ENCODE peak calls at places on chromosomes 11 and 22, in five cellular contexts. N, X, M, P and W are unnamed samples. For H3K4me1, the result is how much of the 10 kb centered on the place peaks cover.

GRCh38 chr11:71418643-71419042 is 29.6 kb downstream of the DHCR7 start:
- DNase-seq in N (no peak), M (no peak), P (no peak), X (no peak), W (no peak)

GRCh38 chr11:33633251-33634003 is 67.2 kb downstream of the C11orf91 start:
- DNase-seq in P (no peak), X (no peak), M (no peak), N (peak), W (no peak)

GRCh38 chr22:23789121-23789520 is 2.4 kb downstream of the SMARCB1 start:
- DNase-seq in M (no peak), P (no peak), X (no peak), N (no peak), W (no peak)

GRCh38 chr22:50726643-50727340 is 11.2 kb upstream of the ACR start:
- DNase-seq in M (no peak), X (no peak), N (no peak), P (no peak), W (no peak)

GRCh38 chr11:66068923-66069714 is 953 bp upstream of the PACS1 start:
- DNase-seq in M (no peak), X (peak), N (peak), P (peak), W (peak)

GRCh38 chr22:27801616-27802388 is at the start of gene MN1:
- DNase-seq in X (peak), M (peak), P (peak), N (no peak), W (peak)

GRCh38 chr11:121104223-121104831 is 3.3 kb downstream of the TECTA start:
- DNase-seq in X (peak), P (no peak), M (peak), N (no peak), W (no peak)

GRCh38 chr11:33256808-33257159 is 397 bp upstream of the HIPK3 start:
- DNase-seq in X (no peak), M (no peak), N (no peak), P (no peak), W (no peak)

GRCh38 chr11:131253885-131254204 is 116.6 kb upstream of the NTM start:
- DNase-seq in P (peak), N (no peak), X (no peak), M (no peak), W (no peak)

GRCh38 chr22:23888615-23889401 is 5.4 kb upstream of the MIF start:
- DNase-seq in X (no peak), N (no peak), M (no peak), P (peak), W (no peak)

GRCh38 chr11:20250644-20251247 is 90.5 kb upstream of the DBX1 start:
- DNase-seq in P (no peak), X (no peak), M (no peak), N (no peak), W (peak)

GRCh38 chr22:35140879-35141745 is 75.2 kb downstream of the ISX start:
- DNase-seq in X (no peak), N (no peak), M (no peak), P (peak), W (no peak)

GRCh38 chr11:107581147-107581546 is 9.8 kb upstream of the ELMOD1 start:
- DNase-seq in X (no peak), P (no peak), M (no peak), N (no peak), W (no peak)

GRCh38 chr11:13242564-13242963 is 35.0 kb upstream of the BMAL1 start:
- DNase-seq in X (no peak), P (no peak), M (no peak), N (no peak), W (no peak)

GRCh38 chr22:41697126-41697775 is 2.1 kb upstream of the MEI1 start:
- DNase-seq in X (peak), M (peak), N (peak), P (peak), W (peak)

GRCh38 chr11:107044503-107044902 is 26.2 kb upstream of the GUCY1A2 start:
- DNase-seq in P (no peak), M (no peak), N (peak), X (no peak), W (no peak)

GRCh38 chr11:72637198-72637597 is 37.0 kb downstream of the PDE2A start:
- DNase-seq in N (no peak), P (no peak), X (no peak), M (no peak), W (no peak)

GRCh38 chr22:29040385-29041275 is 21.0 kb downstream of the C22orf31 start:
- DNase-seq in M (peak), P (peak), X (peak), N (peak), W (peak)

GRCh38 chr11:80390546-80390945 is 949.7 kb upstream of the TENM4 start:
- DNase-seq in N (no peak), P (no peak), M (no peak), X (no peak), W (no peak)

GRCh38 chr11:59207988-59208432 is 4.7 kb downstream of the MPEG1 start:
- DNase-seq in X (peak), N (peak), P (peak), M (no peak), W (peak)

GRCh38 chr22:31344369-31345330 is 1.5 kb downstream of the PATZ1 start:
- DNase-seq in X (peak), M (peak), P (peak), N (peak), W (no peak)

GRCh38 chr11:32402836-32403235 is 32.5 kb downstream of the WT1 start:
- DNase-seq in X (no peak), N (no peak), P (no peak), M (no peak), W (no peak)

GRCh38 chr22:41799486-41800347 is 762 bp upstream of the CCDC134 start:
- DNase-seq in P (peak), N (no peak), M (peak), X (no peak), W (peak)

GRCh38 chr11:104005234-104005855 is 31.1 kb upstream of the DDI1 start:
- DNase-seq in M (no peak), P (no peak), N (peak), X (no peak), W (no peak)

GRCh38 chr11:97349201-97349600 is 959.4 kb downstream of the JRKL start:
- DNase-seq in N (no peak), P (no peak), M (no peak), X (no peak), W (no peak)

GRCh38 chr11:124879999-124880611 is 14.9 kb downstream of the ROBO3 start:
- DNase-seq in P (no peak), N (no peak), M (no peak), X (no peak), W (no peak)

GRCh38 chr11:76267563-76267962 is 61.3 kb upstream of the WNT11 start:
- DNase-seq in P (no peak), X (no peak), M (no peak), N (no peak), W (no peak)

GRCh38 chr11:121520243-121521144 is 67.7 kb upstream of the SORL1-AS1 start:
- DNase-seq in M (no peak), P (no peak), N (peak), X (no peak), W (no peak)

GRCh38 chr11:75355051-75355450 is 3.6 kb upstream of the ARRB1 start:
- DNase-seq in M (no peak), N (no peak), X (no peak), P (no peak), W (no peak)

GRCh38 chr11:66723693-66724092 is 5.3 kb downstream of the SPTBN2 start:
- DNase-seq in M (no peak), P (no peak), X (no peak), N (no peak), W (no peak)

GRCh38 chr11:101863361-101863760 is 51.4 kb upstream of the CEP126 start:
- DNase-seq in X (no peak), M (no peak), P (no peak), N (peak), W (no peak)
- H3K4me1 ChIP-seq in X (under half), M (under half), P (under half), N (under half), W (under half)

GRCh38 chr11:60761436-60762190 is 4.9 kb downstream of the MS4A15 start:
- DNase-seq in M (no peak), P (no peak), X (no peak), N (no peak), W (no peak)

GRCh38 chr11:60753309-60753708 is 3.4 kb upstream of the MS4A15 start:
- DNase-seq in X (no peak), N (no peak), P (no peak), M (no peak), W (no peak)

GRCh38 chr11:60757231-60757800 is 649 bp downstream of the MS4A15 start:
- DNase-seq in X (no peak), P (no peak), N (no peak), M (no peak), W (no peak)

GRCh38 chr11:60754887-60755286 is 1.8 kb upstream of the MS4A15 start:
- DNase-seq in P (no peak), M (no peak), N (no peak), X (no peak), W (no peak)

GRCh38 chr11:60756307-60757032 is at the start of gene MS4A15:
- DNase-seq in X (no peak), P (peak), N (no peak), M (no peak), W (no peak)
- H3K27ac ChIP-seq in X (no peak), P (no peak), N (no peak), M (no peak), W (no peak)

DNA sequence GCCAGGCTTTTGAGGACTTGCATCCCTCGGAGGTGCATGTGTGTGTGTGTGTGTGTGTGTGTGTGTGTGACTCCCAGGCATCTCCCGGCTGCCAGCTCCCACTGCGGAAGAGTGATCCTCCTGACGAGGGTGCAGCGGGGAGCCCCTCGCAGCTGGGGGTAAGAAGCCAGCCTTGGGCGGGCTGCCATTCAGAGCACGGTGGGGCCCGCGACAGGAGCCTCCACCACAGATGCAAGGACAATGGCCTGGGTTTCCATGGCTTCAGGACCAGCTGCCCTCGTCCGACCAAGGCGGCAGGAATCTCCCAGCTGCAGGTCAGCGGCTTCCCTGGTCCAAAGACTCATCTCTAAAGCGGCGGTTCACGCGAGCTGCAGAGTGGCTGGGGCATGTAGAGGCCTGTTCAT is 908.5 kb downstream of the BRD1 start:
- DNase-seq in P (no peak), M (no peak), N (no peak), X (no peak), W (no peak)
- H3K4me1 ChIP-seq in P (under half), M (under half), N (under half), X (under half), W (under half)

DNA sequence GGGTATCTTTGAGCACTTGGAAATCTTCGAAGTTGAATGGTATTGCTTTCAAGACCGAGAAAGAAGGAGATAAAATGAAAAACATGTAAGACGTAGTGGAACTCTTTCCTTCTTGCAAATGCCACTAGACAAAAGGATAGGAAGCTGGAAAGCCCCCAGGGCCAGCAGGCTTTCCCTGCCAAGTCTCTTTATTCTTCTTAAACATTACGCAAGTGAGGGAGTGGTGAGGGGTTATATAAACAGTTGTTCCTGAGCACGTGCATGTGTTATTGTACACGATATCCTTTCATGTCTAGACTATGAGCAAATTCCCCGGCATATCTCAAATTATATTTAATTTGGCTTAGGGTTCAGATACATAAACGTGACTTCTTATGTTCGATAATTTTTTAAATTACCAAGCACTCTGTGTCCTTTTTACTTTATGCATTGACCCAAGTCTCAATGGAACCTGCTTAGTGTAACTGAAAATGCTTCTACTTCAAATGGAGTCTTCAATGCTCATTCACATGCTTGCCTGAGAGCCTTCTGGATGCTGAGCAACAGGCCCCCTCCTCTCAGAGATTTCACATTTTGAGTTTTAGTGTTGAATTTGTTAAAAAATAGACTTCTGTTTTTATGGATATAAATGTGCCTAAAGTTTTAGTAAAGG is 59.0 kb downstream of the PPP2R1B start:
- DNase-seq in N (peak), P (no peak), X (peak), M (peak), W (peak)
- H3K27ac ChIP-seq in N (no peak), P (no peak), X (no peak), M (no peak), W (peak)

GRCh38 chr11:77467233-77467632 is 6.7 kb downstream of the PAK1 start:
- DNase-seq in X (no peak), M (no peak), N (no peak), P (no peak), W (no peak)
- H3K4me1 ChIP-seq in X (under half), M (under half), N (under half), P (under half), W (under half)

GRCh38 chr11:70289582-70289981 is 19.1 kb downstream of the PPFIA1 start:
- DNase-seq in N (no peak), M (no peak), P (no peak), X (no peak), W (no peak)

GRCh38 chr11:70292863-70293262 is 22.4 kb downstream of the PPFIA1 start:
- DNase-seq in X (no peak), N (no peak), M (no peak), P (no peak), W (no peak)

GRCh38 chr11:70292166-70292565 is 21.7 kb downstream of the PPFIA1 start:
- DNase-seq in N (no peak), M (no peak), X (no peak), P (no peak), W (no peak)

DNA sequence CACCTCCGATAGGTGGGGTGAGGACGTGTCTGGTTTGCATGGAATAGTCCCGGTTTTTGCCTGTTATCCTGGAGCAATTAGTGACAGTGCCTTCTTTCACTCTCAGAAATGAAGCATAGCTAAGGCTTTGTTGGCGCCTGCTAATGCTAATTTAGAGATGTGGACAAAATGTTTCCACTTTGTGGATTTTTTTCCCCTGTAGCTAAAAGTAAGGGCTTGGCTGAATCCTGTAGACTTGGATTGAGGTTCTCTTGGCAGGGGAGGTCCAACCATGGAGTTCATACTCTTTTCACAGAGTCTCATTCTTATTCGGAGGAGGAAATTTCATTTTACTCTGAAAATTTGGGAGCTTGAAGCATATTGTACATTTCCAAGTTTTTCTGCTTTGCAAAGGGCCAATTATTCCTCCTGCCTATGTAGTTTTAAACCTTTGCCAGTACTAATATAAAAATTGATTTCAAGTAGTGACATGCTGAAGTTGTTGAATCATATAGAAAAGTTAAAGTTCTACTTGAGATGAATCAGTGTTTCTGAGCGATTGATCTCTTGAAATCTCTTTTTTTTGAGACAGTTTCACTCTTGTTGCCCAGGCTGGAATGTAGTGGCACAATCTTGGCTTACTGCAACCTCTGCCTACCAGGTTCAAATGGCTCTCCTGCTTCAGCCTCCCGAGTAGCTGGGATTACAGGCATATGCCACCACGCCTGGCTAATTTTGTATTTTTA is 20.0 kb downstream of the PPFIA1 start:
- DNase-seq in M (no peak), X (no peak), N (no peak), P (no peak), W (no peak)
- H3K27ac ChIP-seq in M (no peak), X (no peak), N (no peak), P (no peak), W (no peak)

GRCh38 chr22:33678523-33678922 is 241.8 kb downstream of the LARGE1 start:
- DNase-seq in N (no peak), X (no peak), M (no peak), P (no peak), W (no peak)

GRCh38 chr22:33674357-33674756 is 245.9 kb downstream of the LARGE1 start:
- DNase-seq in M (no peak), X (no peak), P (no peak), N (no peak), W (no peak)

GRCh38 chr22:33682927-33683326 is 237.3 kb downstream of the LARGE1 start:
- DNase-seq in X (no peak), M (no peak), P (no peak), N (no peak), W (no peak)

GRCh38 chr22:33680632-33681031 is 239.6 kb downstream of the LARGE1 start:
- DNase-seq in N (no peak), X (no peak), M (no peak), P (no peak), W (no peak)

DNA sequence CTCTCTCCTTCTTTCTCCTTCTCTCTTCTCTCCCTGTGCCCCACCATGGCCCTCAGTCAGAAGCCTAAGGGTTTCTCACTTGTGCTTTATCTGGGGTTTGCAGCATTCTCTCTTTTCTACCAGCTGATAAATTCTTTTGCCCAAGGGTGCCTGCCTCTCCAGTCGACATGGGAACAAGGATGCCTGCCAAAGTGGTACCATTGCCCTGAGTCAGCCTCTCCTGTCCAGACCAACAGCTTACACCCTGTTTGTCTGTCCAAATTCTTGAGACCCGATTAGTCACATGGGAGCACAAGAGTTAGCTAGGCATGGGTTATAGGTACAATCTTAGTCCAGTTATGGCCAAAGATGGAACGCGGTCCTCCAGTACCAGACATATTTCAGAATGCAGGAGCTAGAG is 242.7 kb downstream of the LARGE1 start:
- DNase-seq in X (no peak), N (no peak), M (no peak), P (no peak), W (no peak)
- H3K4me1 ChIP-seq in X (under half), N (under half), M (under half), P (under half), W (under half)

GRCh38 chr11:68542617-68543016 is 82.1 kb downstream of the PPP6R3 start:
- DNase-seq in M (no peak), N (peak), X (peak), P (no peak), W (peak)
- H3K27ac ChIP-seq in M (no peak), N (peak), X (no peak), P (peak), W (peak)

DNA sequence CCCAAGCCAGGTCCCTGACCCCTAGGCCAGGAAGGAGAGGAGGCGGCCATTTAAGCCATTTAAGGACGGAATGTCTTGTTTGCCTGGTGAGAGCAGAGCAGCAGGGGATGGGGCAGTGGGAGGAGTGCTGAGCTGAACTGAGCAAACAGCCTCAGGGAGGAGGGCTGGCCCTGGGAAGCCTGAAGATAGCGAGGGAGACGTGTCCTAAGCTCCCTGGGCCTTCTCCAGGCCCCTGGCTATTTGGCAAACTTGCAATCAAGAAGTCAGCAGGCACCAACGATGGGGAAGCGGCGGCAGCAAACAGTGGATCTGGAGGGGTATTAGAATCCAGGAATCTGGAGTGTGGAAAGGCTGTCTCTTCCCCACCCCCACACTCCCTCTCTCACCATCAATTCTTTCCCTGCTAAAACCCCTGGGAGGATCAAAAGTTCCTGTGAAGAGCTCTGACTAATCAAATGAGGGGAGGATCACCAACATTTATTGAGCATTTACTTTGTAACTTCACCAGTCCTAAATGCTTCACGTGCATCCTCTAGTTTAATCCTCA is 8.8 kb downstream of the BCL9L start:
- DNase-seq in P (no peak), N (peak), X (peak), M (peak), W (peak)
- H3K4me1 ChIP-seq in P (half or more), N (half or more), X (half or more), M (half or more), W (half or more)